ENCODE peak calls at places on chromosomes 6 and 20, in five cellular contexts. C is lower lobe of right lung, B is OCI-LY7, G is heart left ventricle, Y is osteoblast. H is an unnamed sample.

GRCh38 chr6:16494781-16495180 is 256.4 kb downstream of the GMPR start:
- DNase-seq in C (no peak), B (no peak), G (no peak), Y (no peak), H (peak; percentile 11)

GRCh38 chr6:167762259-167762962 is 64.3 kb upstream of the AFDN start:
- DNase-seq in C (no peak), B (no peak), G (no peak), Y (peak; percentile 62), H (no peak)

GRCh38 chr6:166691199-166691598 is 64.1 kb upstream of the RPS6KA2 start:
- DNase-seq in C (no peak), B (no peak), G (no peak), Y (peak; percentile 75), H (peak; percentile 88)

GRCh38 chr6:26312501-26313390 is 52.3 kb upstream of the BTN3A2 start:
- DNase-seq in C (peak; percentile 72), B (peak; percentile 80), G (peak; percentile 75), Y (peak; percentile 83), H (no peak)

GRCh38 chr6:110561708-110562107 is 85.3 kb upstream of the SLC22A16 start:
- DNase-seq in C (no peak), B (no peak), G (no peak), Y (no peak), H (no peak)

GRCh38 chr6:75941509-75941908 is 131.0 kb downstream of the IMPG1 start:
- DNase-seq in C (no peak), B (no peak), G (no peak), Y (no peak), H (no peak)

GRCh38 chr6:82142524-82142923 is 105.0 kb downstream of the IBTK start:
- DNase-seq in C (no peak), B (no peak), G (no peak), Y (no peak), H (no peak)

GRCh38 chr6:154039231-154039842 is at the start of gene OPRM1:
- DNase-seq in C (peak; percentile 46), B (no peak), G (peak; percentile 68), Y (no peak), H (peak; percentile 43)

GRCh38 chr6:48135352-48136084 is 24.5 kb upstream of the PTCHD4 start:
- DNase-seq in C (no peak), B (no peak), G (no peak), Y (no peak), H (peak; percentile 72)

GRCh38 chr6:107075951-107076381 is 39.3 kb downstream of the BEND3 start:
- DNase-seq in C (no peak), B (peak; percentile 46), G (no peak), Y (peak; percentile 83), H (no peak)

GRCh38 chr6:157068691-157069228 is 254.6 kb downstream of the TMEM242 start:
- DNase-seq in C (no peak), B (no peak), G (no peak), Y (no peak), H (peak; percentile 31)

GRCh38 chr6:148693882-148694484 is 52.8 kb upstream of the UST start:
- DNase-seq in C (no peak), B (peak; percentile 76), G (no peak), Y (no peak), H (no peak)

GRCh38 chr6:39568896-39569295 is 156.3 kb downstream of the KIF6 start:
- DNase-seq in C (no peak), B (no peak), G (no peak), Y (no peak), H (no peak)

GRCh38 chr6:151494235-151494950 is 576 bp downstream of the CCDC170 start:
- DNase-seq in C (peak; percentile 77), B (peak; percentile 8), G (no peak), Y (peak; percentile 72), H (peak; percentile 33)

GRCh38 chr6:54071941-54072340 is 39.3 kb upstream of the MLIP start:
- DNase-seq in C (no peak), B (no peak), G (no peak), Y (no peak), H (no peak)

GRCh38 chr6:116866281-116866871 is 10.7 kb upstream of the RFX6 start:
- DNase-seq in C (no peak), B (no peak), G (no peak), Y (no peak), H (no peak)

GRCh38 chr6:139577124-139577800 is 202.8 kb upstream of the CITED2 start:
- DNase-seq in C (no peak), B (no peak), G (no peak), Y (no peak), H (no peak)

GRCh38 chr6:83378621-83379388 is 52.0 kb downstream of the ME1 start:
- DNase-seq in C (no peak), B (no peak), G (no peak), Y (no peak), H (no peak)

GRCh38 chr20:37316116-37316774 is 26.8 kb downstream of the MANBAL start:
- DNase-seq in C (no peak), B (peak; percentile 76), G (no peak), Y (no peak), H (no peak)

GRCh38 chr6:129370268-129370916 is 339.6 kb downstream of the ARHGAP18 start:
- DNase-seq in C (no peak), B (peak; percentile 31), G (no peak), Y (no peak), H (peak; percentile 21)

GRCh38 chr6:133587841-133588240 is 301.1 kb upstream of the TCF21 start:
- DNase-seq in C (no peak), B (no peak), G (no peak), Y (peak; percentile 80), H (no peak)

GRCh38 chr6:41784581-41785171 is 2.8 kb upstream of the TOMM6 start:
- DNase-seq in C (no peak), B (peak; percentile 27), G (no peak), Y (peak; percentile 90), H (no peak)

GRCh38 chr20:48921168-48921882 is at the start of gene ARFGEF2:
- DNase-seq in C (peak; percentile 94), B (peak; percentile 97), G (peak; percentile 96), Y (peak; percentile 98), H (peak; percentile 99)
- TF ChIP-seq CTCF in C (no peak), B (no peak), G (no peak), Y (no peak), H (no peak)

DNA sequence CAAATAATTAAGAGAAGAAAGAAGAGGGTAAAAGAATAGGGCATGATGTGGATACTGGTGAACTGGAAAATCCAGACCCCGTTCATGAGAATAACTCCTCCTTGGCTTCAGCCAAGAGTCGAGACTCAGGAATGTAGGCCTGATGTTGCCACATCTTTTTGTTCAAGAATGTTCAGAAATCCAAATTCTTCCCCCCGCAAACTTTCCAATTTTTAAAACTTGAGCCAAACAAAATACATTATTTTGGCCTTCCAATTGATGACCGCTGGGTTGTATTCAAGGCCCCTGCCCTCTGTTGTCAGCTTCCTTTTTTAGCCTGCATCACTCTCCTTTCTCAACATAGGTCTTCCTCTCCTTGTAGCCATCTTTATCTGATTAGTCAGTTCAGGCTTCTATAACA is 106.1 kb downstream of the TNFAIP3 start:
- DNase-seq in C (no peak), B (no peak), G (no peak), Y (no peak), H (no peak)
- H3K27ac ChIP-seq in C (no peak overlapping the region), B (no peak overlapping the region), G (no peak overlapping the region), Y (no peak overlapping the region), H (no peak overlapping the region)

GRCh38 chr20:45404438-45404837 is 3.7 kb upstream of the DBNDD2 start:
- DNase-seq in C (no peak), B (no peak), G (no peak), Y (peak; percentile 34), H (no peak)
- TF ChIP-seq CTCF in C (no peak), B (no peak), G (no peak), Y (no peak), H (no peak)

GRCh38 chr6:88491266-88491665 is 325.1 kb upstream of the CNR1 start:
- DNase-seq in C (no peak), B (no peak), G (no peak), Y (no peak), H (no peak)
- H3K27ac ChIP-seq in C (no peak overlapping the region), B (no peak overlapping the region), G (no peak overlapping the region), Y (no peak overlapping the region), H (no peak overlapping the region)

DNA sequence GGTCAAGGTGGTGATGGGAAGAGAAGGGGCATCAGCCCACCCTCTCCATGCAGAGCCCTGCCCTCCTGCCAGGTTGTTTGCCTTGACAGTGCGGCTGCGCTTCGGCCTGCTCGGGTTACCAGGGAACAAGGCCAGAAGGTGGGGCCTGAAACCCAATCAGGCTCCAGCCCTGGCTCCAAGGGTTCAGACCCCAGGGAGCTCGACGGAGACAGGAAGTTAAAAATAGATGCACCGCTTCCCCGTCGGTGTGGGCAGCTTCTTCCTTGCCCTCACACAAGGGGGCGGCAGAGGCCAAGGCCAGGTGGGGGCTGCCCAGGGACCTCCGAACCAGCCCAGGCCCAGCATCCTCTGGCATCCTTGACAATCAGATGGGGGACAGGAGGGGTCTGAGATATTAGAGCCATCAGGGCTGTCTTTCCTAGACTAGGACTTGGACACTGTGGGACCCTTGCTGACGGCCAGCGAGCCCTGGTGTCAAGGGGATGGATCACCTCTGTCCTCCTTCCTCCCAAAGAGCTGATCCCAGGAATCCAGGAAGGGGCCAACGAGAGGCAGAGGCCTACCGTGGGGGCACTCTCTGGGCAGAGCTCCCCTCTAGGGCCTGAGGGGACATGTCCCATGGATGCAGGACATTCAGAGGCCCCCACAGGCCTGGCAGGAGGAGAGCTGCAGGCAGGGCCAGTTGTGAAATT is 65.2 kb downstream of the RIPOR3 start:
- DNase-seq in C (no peak), B (peak; percentile 61), G (peak; percentile 83), Y (peak; percentile 96), H (no peak)
- TF ChIP-seq CTCF in C (peak; percentile 50), B (peak; percentile 76), G (peak; percentile 69), Y (peak; percentile 73), H (no peak)

GRCh38 chr20:50750145-50750671 is 18.8 kb downstream of the PARD6B start:
- DNase-seq in C (no peak), B (no peak), G (no peak), Y (peak; percentile 14), H (no peak)

GRCh38 chr20:50745634-50746137 is 14.3 kb downstream of the PARD6B start:
- DNase-seq in C (no peak), B (no peak), G (no peak), Y (no peak), H (no peak)

GRCh38 chr20:50744143-50744792 is 12.9 kb downstream of the PARD6B start:
- DNase-seq in C (no peak), B (no peak), G (peak; percentile 71), Y (peak; percentile 93), H (peak; percentile 96)

GRCh38 chr20:50746138-50746940 is 15.0 kb downstream of the PARD6B start:
- DNase-seq in C (no peak), B (no peak), G (no peak), Y (no peak), H (no peak)

GRCh38 chr20:50747275-50747674 is 15.9 kb downstream of the PARD6B start:
- DNase-seq in C (no peak), B (no peak), G (no peak), Y (no peak), H (no peak)
- H3K27ac ChIP-seq in C (no peak overlapping the region), B (no peak overlapping the region), G (no peak overlapping the region), Y (no peak overlapping the region), H (no peak overlapping the region)

GRCh38 chr6:69100772-69101171 is 465.7 kb downstream of the ADGRB3 start:
- DNase-seq in C (no peak), B (no peak), G (no peak), Y (no peak), H (no peak)

DNA sequence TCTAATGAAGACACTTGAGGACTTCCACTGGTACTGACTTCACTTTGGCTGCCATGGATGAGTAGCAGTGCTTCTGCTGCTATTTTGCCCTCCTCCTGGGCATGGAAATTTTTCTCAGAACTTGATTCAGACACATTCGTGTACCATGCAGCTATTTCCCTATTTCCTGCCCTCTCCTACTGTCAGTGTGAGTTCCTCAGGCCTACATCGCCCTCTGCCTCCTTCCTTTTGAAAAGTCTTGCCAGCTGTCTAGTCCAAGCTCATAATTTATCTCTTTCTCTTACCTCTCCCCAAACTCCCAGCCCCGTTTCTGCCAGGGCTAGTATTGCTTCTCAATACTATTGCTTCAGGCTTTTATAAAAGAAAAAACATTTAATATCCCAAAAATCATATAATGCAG is 470.2 kb downstream of the ADGRB3 start:
- DNase-seq in C (no peak), B (no peak), G (no peak), Y (no peak), H (no peak)
- TF ChIP-seq CTCF in C (no peak), B (no peak), G (no peak), Y (peak; percentile 25), H (no peak)

H was measured in RWPE1.